ENCODE peak calls at places on chromosomes 4 and X, in four cellular contexts. Y is HepG2, R is GM12878, P is K562. W is an unnamed sample.

GRCh38 chrX:86322913-86323312 is 174.7 kb downstream of the DACH2 start:
- DNase-seq in P (no peak), R (no peak), Y (peak; percentile 23), W (no peak)

GRCh38 chr4:48692897-48693296 is 87.2 kb downstream of the FRYL start:
- DNase-seq in P (no peak), R (no peak), Y (no peak), W (no peak)

GRCh38 chr4:4492161-4492847 is 49.5 kb downstream of the STX18 start:
- DNase-seq in P (no peak), Y (no peak), R (peak; percentile 56), W (no peak)

GRCh38 chrX:149851864-149852263 is 29.1 kb upstream of the MAGEA8 start:
- DNase-seq in R (no peak), Y (no peak), P (no peak), W (no peak)

GRCh38 chrX:102651968-102652744 is 873 bp downstream of the GPRASP1 start:
- DNase-seq in P (no peak), Y (no peak), R (no peak), W (no peak)

GRCh38 chrX:66728818-66729271 is 90.0 kb upstream of the EDA2R start:
- DNase-seq in Y (peak; percentile 6), R (no peak), P (peak; percentile 72), W (no peak)

GRCh38 chr4:140388015-140388414 is 14.6 kb downstream of the SCOC start:
- DNase-seq in Y (no peak), P (no peak), R (no peak), W (no peak)

GRCh38 chr4:173257732-173258717 is 76.1 kb downstream of the HMGB2 start:
- DNase-seq in R (no peak), P (peak; percentile 77), Y (peak; percentile 29), W (peak; percentile 63)

GRCh38 chr4:53459548-53459947 is 82.1 kb downstream of the FIP1L1 start:
- DNase-seq in P (no peak), Y (peak; percentile 80), R (no peak), W (no peak)

GRCh38 chrX:1894656-1895055 is 279.8 kb downstream of the ASMT start:
- DNase-seq in Y (no peak), P (no peak), R (no peak), W (no peak)

GRCh38 chr4:157290622-157291021 is 70.1 kb downstream of the GRIA2 start:
- DNase-seq in P (no peak), Y (no peak), R (no peak), W (no peak)

GRCh38 chr4:26171953-26172352 is 148.9 kb upstream of the RBPJ start:
- DNase-seq in R (no peak), P (no peak), Y (no peak), W (no peak)

GRCh38 chrX:150364347-150365050 is 1.4 kb downstream of the MAMLD1 start:
- DNase-seq in Y (no peak), P (no peak), R (no peak), W (no peak)

GRCh38 chr4:151304755-151305154 is 20.6 kb downstream of the SH3D19 start:
- DNase-seq in Y (no peak), R (no peak), P (no peak), W (no peak)

GRCh38 chrX:66625525-66625924 is 13.4 kb downstream of the EDA2R start:
- DNase-seq in Y (no peak), P (no peak), R (peak; percentile 30), W (no peak)

GRCh38 chr4:138981930-138982390 is 33.6 kb upstream of the NOCT start:
- DNase-seq in R (no peak), Y (peak; percentile 35), P (no peak), W (no peak)

GRCh38 chr4:124958812-124959211 is 246.3 kb upstream of the ANKRD50 start:
- DNase-seq in Y (no peak), R (no peak), P (no peak), W (no peak)

GRCh38 chrX:37716502-37717068 is 31.0 kb downstream of the XK start:
- DNase-seq in Y (no peak), P (peak; percentile 66), R (no peak), W (no peak)

GRCh38 chrX:1592863-1593201 is 1.4 kb downstream of the AKAP17A start:
- DNase-seq in P (peak; percentile 30), Y (no peak), R (no peak), W (no peak)

GRCh38 chr4:136680271-136680670 is 852.0 kb downstream of the PCDH18 start:
- DNase-seq in Y (no peak), R (no peak), P (no peak), W (no peak)

GRCh38 chr4:169914871-169915270 is 111.3 kb downstream of the MFAP3L start:
- DNase-seq in R (no peak), Y (no peak), P (no peak), W (no peak)
- TF ChIP-seq ZBTB33 in R (no peak), Y (no peak), P (no peak), W (no peak)

DNA sequence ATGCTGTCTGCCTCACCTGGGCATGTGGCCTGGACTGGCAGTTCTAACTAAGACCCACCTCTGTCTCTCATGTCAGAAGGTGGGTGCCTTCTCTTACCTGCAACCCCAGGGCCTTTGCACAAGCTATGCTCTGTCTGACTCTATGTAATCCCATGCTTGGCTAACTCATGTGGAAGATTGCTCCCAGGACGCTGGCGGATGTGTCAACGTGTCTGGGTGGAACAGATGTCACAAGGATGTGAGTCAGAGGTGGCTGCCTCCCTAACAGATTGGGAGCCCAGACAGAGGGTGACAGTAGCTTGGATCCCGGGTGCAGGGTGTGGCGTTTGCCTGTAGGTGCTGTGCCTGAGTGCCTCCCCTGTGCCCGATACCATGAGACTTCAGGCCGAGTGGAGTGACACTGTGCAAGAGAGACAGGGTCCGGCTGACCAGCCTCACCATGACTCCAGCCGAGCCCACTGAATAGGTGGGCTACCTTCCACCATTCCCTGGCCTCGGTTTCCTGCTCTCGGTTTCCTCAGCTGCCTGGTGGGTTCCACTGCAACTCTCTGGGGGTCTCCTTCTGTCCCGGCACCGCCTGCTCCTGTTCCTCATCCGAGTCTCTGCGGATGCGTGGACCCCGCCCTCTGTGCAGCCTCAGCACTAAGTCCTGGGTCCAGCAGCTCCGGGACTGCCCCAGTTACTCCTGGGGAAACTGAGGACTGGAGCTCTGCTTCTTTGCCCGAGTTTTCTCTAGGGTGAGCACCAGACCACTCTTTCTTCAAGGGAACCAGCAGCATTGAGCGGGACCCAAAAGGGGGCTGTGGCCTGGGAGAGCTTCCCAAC is 11.0 kb downstream of the SH3BP2 start:
- DNase-seq in Y (no peak), P (peak; percentile 74), R (no peak), W (peak; percentile 40)
- TF ChIP-seq POLR2AphosphoS5 in Y (no peak), P (no peak), R (no peak), W (no peak)

GRCh38 chr4:67700874-67701850 is at the start of gene UBA6:
- DNase-seq in Y (peak; percentile 96), P (peak; percentile 99), R (peak; percentile 89), W (peak; percentile 93)
- TF ChIP-seq POLR2A in Y (peak; percentile 86), P (peak; percentile 89), R (peak; percentile 93), W (peak; percentile 89)

GRCh38 chr4:171042989-171043524 is 770.1 kb upstream of the GALNTL6 start:
- DNase-seq in Y (no peak), P (no peak), R (no peak), W (no peak)
- TF ChIP-seq ZBTB33 in Y (no peak), P (no peak), R (no peak), W (no peak)

DNA sequence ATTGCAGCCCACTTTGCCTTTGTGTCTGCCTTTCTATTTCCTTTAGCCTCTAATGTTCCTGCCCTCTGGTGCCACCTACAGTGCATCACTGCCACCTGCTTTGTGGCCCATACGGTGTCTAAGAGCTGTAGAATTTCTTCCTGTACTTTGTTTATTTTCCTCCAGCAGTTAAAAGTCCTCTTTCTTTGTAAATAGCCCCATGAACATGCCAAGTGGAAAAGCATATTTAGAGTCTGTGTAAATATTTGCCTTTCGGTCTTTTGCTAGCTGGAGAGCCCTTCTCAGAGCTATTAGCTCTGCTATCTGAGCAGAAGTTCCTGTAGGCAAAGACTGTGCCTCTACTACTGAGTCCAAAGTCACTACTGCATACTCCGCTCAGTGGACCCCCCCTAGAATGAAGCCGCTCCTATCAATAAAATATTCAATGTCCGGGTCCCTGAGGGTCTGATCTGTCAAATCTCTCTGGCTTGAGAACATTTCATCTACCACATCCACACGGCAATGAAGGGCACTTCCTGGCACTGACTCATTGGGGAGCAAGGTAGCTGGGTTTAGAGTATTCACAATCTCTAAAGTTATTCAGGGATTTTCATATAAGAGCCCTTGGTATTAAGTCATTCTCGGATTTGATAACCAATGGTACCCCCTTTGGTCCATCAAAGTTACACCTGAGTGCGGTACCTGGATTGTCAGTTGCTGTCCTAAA is 36.3 kb downstream of the SULT1E1 start:
- DNase-seq in R (no peak), P (no peak), Y (peak; percentile 98), W (peak; percentile 18)
- TF ChIP-seq POLR2AphosphoS5 in R (no peak), P (no peak), Y (no peak), W (no peak)

GRCh38 chrX:154409222-154409871 is at the start of gene DNASE1L1:
- DNase-seq in R (no peak), P (peak; percentile 93), Y (peak; percentile 83), W (no peak)
- TF ChIP-seq POLR2A in R (no peak), P (no peak), Y (no peak), W (no peak)

GRCh38 chr4:56692576-56692975 is 11.5 kb upstream of the HOPX start:
- DNase-seq in R (no peak), P (no peak), Y (no peak), W (no peak)

GRCh38 chr4:56689231-56689630 is 8.1 kb upstream of the HOPX start:
- DNase-seq in Y (no peak), R (no peak), P (no peak), W (no peak)

GRCh38 chr4:56691425-56691824 is 10.3 kb upstream of the HOPX start:
- DNase-seq in R (no peak), Y (no peak), P (no peak), W (no peak)

GRCh38 chr4:56689661-56690060 is 8.6 kb upstream of the HOPX start:
- DNase-seq in P (no peak), Y (no peak), R (no peak), W (no peak)

DNA sequence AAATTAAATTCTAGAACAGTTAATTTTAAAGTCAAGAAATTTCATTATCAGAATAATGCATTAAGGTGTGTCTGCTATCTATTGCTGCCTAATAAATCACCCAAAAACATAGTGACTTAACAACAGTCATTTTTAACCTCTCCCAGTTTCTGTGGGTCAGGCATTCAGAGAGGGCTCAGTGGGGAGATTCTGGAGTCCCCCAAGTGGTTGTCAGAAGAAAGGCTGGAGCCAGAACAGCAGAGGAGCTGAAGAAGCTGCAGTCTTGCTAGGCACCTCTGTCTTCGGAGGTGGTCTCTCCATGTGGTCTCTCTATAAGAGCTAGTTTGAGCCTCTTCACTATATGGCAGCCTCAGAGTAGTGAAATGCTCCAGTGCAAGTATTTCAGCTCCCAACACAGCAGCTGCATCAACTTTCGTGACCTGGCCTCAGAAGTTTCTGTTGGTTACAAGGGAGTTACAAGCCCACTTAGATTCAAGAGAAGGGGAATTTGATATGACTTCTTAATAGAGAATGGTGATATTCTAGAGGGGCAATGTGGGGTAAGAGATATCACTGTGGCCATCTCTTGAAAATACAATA is 9.4 kb upstream of the HOPX start:
- DNase-seq in Y (no peak), P (peak; percentile 3), R (no peak), W (no peak)
- TF ChIP-seq ZBTB33 in Y (no peak), P (no peak), R (no peak), W (no peak)